ENCODE peak calls at places on chromosomes 7 and 10, in five cellular contexts. H, W, A, G and E are unnamed samples.

GRCh38 chr10:15842493-15843169 is 17.7 kb downstream of the MINDY3 start:
- DNase-seq in H (no peak), W (no peak), A (peak), G (no peak), E (no peak)

GRCh38 chr7:104548861-104549260 is 220.5 kb downstream of the LHFPL3 start:
- DNase-seq in H (no peak), W (no peak), A (no peak), G (no peak), E (no peak)

GRCh38 chr10:78857193-78857592 is 211.6 kb upstream of the ZMIZ1 start:
- DNase-seq in H (no peak), W (no peak), A (no peak), G (no peak), E (no peak)

GRCh38 chr7:7761974-7762769 is 43.8 kb upstream of the RPA3 start:
- DNase-seq in H (no peak), W (no peak), A (peak), G (no peak), E (peak)

GRCh38 chr10:14173706-14174594 is 156.8 kb downstream of the FRMD4A start:
- DNase-seq in H (no peak), W (no peak), A (peak), G (no peak), E (peak)

GRCh38 chr10:11058014-11058413 is 40.3 kb downstream of the CELF2 start:
- DNase-seq in H (no peak), W (no peak), A (no peak), G (no peak), E (no peak)

GRCh38 chr7:25189197-25189596 is 39.1 kb downstream of the NPVF start:
- DNase-seq in H (no peak), W (no peak), A (no peak), G (no peak), E (no peak)

GRCh38 chr7:131556055-131556911 is at the start of gene PODXL:
- DNase-seq in H (peak), W (no peak), A (peak), G (peak), E (peak)

GRCh38 chr10:120978589-120979252 is 127.6 kb downstream of the WDR11 start:
- DNase-seq in H (no peak), W (no peak), A (peak), G (no peak), E (no peak)

GRCh38 chr10:76581685-76582084 is 1055.9 kb downstream of the KCNMA1 start:
- DNase-seq in H (no peak), W (no peak), A (peak), G (no peak), E (no peak)

GRCh38 chr10:5958680-5959079 is 18.7 kb downstream of the IL15RA start:
- DNase-seq in H (no peak), W (no peak), A (no peak), G (no peak), E (no peak)

GRCh38 chr7:146654048-146654447 is 537.4 kb downstream of the CNTNAP2 start:
- DNase-seq in H (no peak), W (no peak), A (no peak), G (no peak), E (no peak)

GRCh38 chr7:93515144-93515543 is 59.4 kb downstream of the CALCR start:
- DNase-seq in H (no peak), W (no peak), A (peak), G (no peak), E (no peak)

DNA sequence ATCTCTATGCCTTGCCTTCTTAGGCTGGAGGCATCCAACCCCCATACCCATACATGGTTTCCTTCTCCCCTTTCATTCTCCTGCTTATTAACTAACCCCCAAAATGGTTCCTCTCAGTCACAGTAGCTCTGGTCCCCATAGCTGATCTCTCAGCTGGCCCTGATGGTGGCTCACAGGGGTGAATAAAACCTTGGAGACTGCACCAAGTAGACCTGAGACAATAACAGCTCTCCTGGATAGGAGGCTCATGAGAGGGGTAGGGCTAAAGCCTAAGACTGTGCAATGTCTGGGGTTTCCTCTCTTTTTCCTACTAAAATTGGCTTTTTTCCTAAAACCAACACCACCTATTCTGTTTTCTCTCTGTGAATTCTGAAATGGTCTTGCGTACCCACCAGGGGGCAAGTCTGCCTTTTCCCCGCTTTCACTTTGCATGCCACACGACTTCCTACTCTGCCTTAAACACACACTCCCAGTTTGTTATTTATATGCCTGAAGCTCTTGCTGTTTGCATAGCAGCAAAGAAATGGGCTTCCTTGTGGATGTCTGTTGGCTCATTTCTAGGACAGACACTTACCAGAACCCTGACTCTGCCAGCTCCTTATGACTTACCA is 18.4 kb upstream of the PON1 start:
- DNase-seq in H (no peak), W (no peak), A (no peak), G (no peak), E (no peak)
- TF ChIP-seq CTCF in H (no peak), W (no peak), A (no peak), G (no peak), E (no peak)

GRCh38 chr7:50216626-50217025 is 87.9 kb upstream of the IKZF1 start:
- DNase-seq in H (no peak), W (no peak), A (no peak), G (no peak), E (no peak)

GRCh38 chr7:50213622-50214017 is 90.9 kb upstream of the IKZF1 start:
- DNase-seq in H (no peak), W (no peak), A (no peak), G (no peak), E (no peak)

GRCh38 chr7:50212666-50213621 is 91.6 kb upstream of the IKZF1 start:
- DNase-seq in H (no peak), W (no peak), A (no peak), G (no peak), E (no peak)

GRCh38 chr7:50214141-50214670 is 90.3 kb upstream of the IKZF1 start:
- DNase-seq in H (no peak), W (no peak), A (no peak), G (no peak), E (no peak)

GRCh38 chr7:50214771-50215170 is 89.7 kb upstream of the IKZF1 start:
- DNase-seq in H (no peak), W (no peak), A (no peak), G (no peak), E (no peak)
- TF ChIP-seq CTCF in H (no peak), W (no peak), A (no peak), G (no peak), E (no peak)

GRCh38 chr7:65722361-65722792 is 150.5 kb upstream of the VKORC1L1 start:
- DNase-seq in H (peak), W (no peak), A (peak), G (peak), E (peak)
- TF ChIP-seq CTCF in H (peak), W (peak), A (peak), G (peak), E (peak)

GRCh38 chr10:55750458-55750857 is 610.6 kb downstream of the ZWINT start:
- DNase-seq in H (no peak), W (no peak), A (no peak), G (no peak), E (no peak)
- TF ChIP-seq CTCF in H (no peak), W (no peak), A (no peak), G (no peak), E (no peak)

GRCh38 chr10:95423327-95424005 is 132.7 kb upstream of the PDLIM1 start:
- DNase-seq in H (no peak), W (no peak), A (no peak), G (peak), E (no peak)
- TF ChIP-seq CTCF in H (no peak), W (no peak), A (no peak), G (no peak), E (no peak)

GRCh38 chr10:48444861-48445841 is 138.7 kb downstream of the MAPK8 start:
- DNase-seq in H (no peak), W (peak), A (no peak), G (no peak), E (no peak)
- TF ChIP-seq CTCF in H (no peak), W (peak), A (no peak), G (no peak), E (no peak)

GRCh38 chr7:50614721-50615518 is 49.7 kb upstream of the DDC start:
- DNase-seq in H (no peak), W (no peak), A (peak), G (no peak), E (peak)
- TF ChIP-seq CTCF in H (no peak), W (peak), A (no peak), G (peak), E (no peak)

GRCh38 chr10:17643339-17643754 is 604 bp upstream of the STAM start:
- DNase-seq in H (peak), W (peak), A (peak), G (no peak), E (no peak)
- TF ChIP-seq CTCF in H (no peak), W (no peak), A (no peak), G (no peak), E (no peak)